ENCODE peak calls at places on chromosomes 1 and 21, in seven cellular contexts. Y is body of pancreas, G is heart left ventricle, A is kidney epithelial cell, F is AG04450, H is SK-N-SH, W is HFF-Myc. D is an unnamed sample.

GRCh38 chr1:22030057-22030456 is 22.5 kb upstream of the CDC42 start:
- DNase-seq in Y (no peak), G (no peak), A (no peak), F (no peak), H (no peak), W (no peak), D (no peak)

GRCh38 chr1:172745014-172745413 is 86.1 kb downstream of the FASLG start:
- DNase-seq in Y (no peak), G (no peak), A (peak), F (peak), H (peak), W (peak), D (peak)

GRCh38 chr1:1853593-1854257 is 37.2 kb downstream of the GNB1 start:
- DNase-seq in Y (no peak), G (no peak), A (no peak), F (no peak), H (no peak), W (no peak), D (no peak)

GRCh38 chr1:225460737-225461532 is 33.1 kb upstream of the LBR start:
- DNase-seq in Y (no peak), G (no peak), A (no peak), F (no peak), H (peak), W (no peak), D (no peak)

GRCh38 chr1:234214129-234214910 is 158.9 kb upstream of the COA6 start:
- DNase-seq in Y (peak), G (peak), A (no peak), F (no peak), H (peak), W (no peak), D (no peak)

GRCh38 chr21:25515484-25516405 is 91.5 kb downstream of the MRPL39 start:
- DNase-seq in Y (no peak), G (no peak), A (no peak), F (peak), H (no peak), W (no peak), D (no peak)

GRCh38 chr1:154866995-154867795 is 2.9 kb downstream of the KCNN3 start:
- DNase-seq in Y (no peak), G (peak), A (peak), F (peak), H (peak), W (no peak), D (peak)

GRCh38 chr1:78497196-78497595 is 6.4 kb downstream of the PTGFR start:
- DNase-seq in Y (no peak), G (no peak), A (no peak), F (no peak), H (no peak), W (no peak), D (no peak)

GRCh38 chr1:185719021-185719420 is 15.2 kb upstream of the HMCN1 start:
- DNase-seq in Y (peak), G (peak), A (peak), F (peak), H (no peak), W (peak), D (peak)

GRCh38 chr1:168960595-168960994 is 145.9 kb upstream of the ATP1B1 start:
- DNase-seq in Y (no peak), G (no peak), A (no peak), F (no peak), H (no peak), W (no peak), D (no peak)

GRCh38 chr21:38861006-38861405 is 55.3 kb downstream of the ETS2 start:
- DNase-seq in Y (no peak), G (peak), A (no peak), F (no peak), H (peak), W (no peak), D (no peak)

GRCh38 chr21:39388811-39389155 is 39.9 kb upstream of the HMGN1 start:
- DNase-seq in Y (no peak), G (no peak), A (no peak), F (no peak), H (no peak), W (no peak), D (no peak)

GRCh38 chr1:107535091-107535490 is 394.3 kb downstream of the NTNG1 start:
- DNase-seq in Y (no peak), G (no peak), A (no peak), F (no peak), H (peak), W (no peak), D (no peak)

GRCh38 chr1:42845866-42846256 is 552 bp upstream of the ZNF691 start:
- DNase-seq in Y (no peak), G (no peak), A (no peak), F (no peak), H (peak), W (no peak), D (no peak)

GRCh38 chr1:41616563-41616962 is 132.1 kb upstream of the EDN2 start:
- DNase-seq in Y (no peak), G (no peak), A (no peak), F (no peak), H (no peak), W (no peak), D (no peak)

GRCh38 chr1:67753776-67754525 is 69.0 kb downstream of the GADD45A start:
- DNase-seq in Y (no peak), G (no peak), A (no peak), F (no peak), H (no peak), W (no peak), D (no peak)

GRCh38 chr1:45084562-45084961 is 72.5 kb downstream of the UROD start:
- DNase-seq in Y (no peak), G (no peak), A (no peak), F (no peak), H (no peak), W (no peak), D (no peak)

GRCh38 chr1:3058263-3059030 is 10.6 kb upstream of the PRDM16 start:
- DNase-seq in Y (no peak), G (no peak), A (no peak), F (no peak), H (no peak), W (no peak), D (no peak)

GRCh38 chr21:46189213-46189958 is 5.1 kb upstream of the SPATC1L start:
- DNase-seq in Y (no peak), G (peak), A (peak), F (no peak), H (peak), W (no peak), D (no peak)

GRCh38 chr1:230849451-230850194 is 18.7 kb downstream of the C1orf198 start:
- DNase-seq in Y (peak), G (peak), A (peak), F (peak), H (no peak), W (peak), D (no peak)

GRCh38 chr1:169647512-169647911 is 17.6 kb upstream of the SELP start:
- DNase-seq in Y (no peak), G (no peak), A (no peak), F (no peak), H (no peak), W (no peak), D (no peak)

GRCh38 chr1:151072224-151072623 is 1.7 kb downstream of the GABPB2 start:
- DNase-seq in Y (no peak), G (no peak), A (no peak), F (no peak), H (no peak), W (no peak), D (no peak)
- TF ChIP-seq CTCF in Y (no peak), G (no peak), A (no peak), F (peak), H (no peak), W (peak), D (no peak)

GRCh38 chr1:115879977-115880376 is 39.1 kb upstream of the NHLH2 start:
- DNase-seq in Y (no peak), G (no peak), A (no peak), F (no peak), H (no peak), W (no peak), D (no peak)
- TF ChIP-seq CTCF in Y (no peak), G (no peak), A (no peak), F (no peak), H (no peak), W (peak), D (no peak)

GRCh38 chr1:241485554-241485992 is 34.0 kb downstream of the FH start:
- DNase-seq in Y (no peak), G (no peak), A (no peak), F (no peak), H (peak), W (no peak), D (no peak)
- TF ChIP-seq CTCF in Y (no peak), G (no peak), A (peak), F (peak), H (peak), W (peak), D (peak)

DNA sequence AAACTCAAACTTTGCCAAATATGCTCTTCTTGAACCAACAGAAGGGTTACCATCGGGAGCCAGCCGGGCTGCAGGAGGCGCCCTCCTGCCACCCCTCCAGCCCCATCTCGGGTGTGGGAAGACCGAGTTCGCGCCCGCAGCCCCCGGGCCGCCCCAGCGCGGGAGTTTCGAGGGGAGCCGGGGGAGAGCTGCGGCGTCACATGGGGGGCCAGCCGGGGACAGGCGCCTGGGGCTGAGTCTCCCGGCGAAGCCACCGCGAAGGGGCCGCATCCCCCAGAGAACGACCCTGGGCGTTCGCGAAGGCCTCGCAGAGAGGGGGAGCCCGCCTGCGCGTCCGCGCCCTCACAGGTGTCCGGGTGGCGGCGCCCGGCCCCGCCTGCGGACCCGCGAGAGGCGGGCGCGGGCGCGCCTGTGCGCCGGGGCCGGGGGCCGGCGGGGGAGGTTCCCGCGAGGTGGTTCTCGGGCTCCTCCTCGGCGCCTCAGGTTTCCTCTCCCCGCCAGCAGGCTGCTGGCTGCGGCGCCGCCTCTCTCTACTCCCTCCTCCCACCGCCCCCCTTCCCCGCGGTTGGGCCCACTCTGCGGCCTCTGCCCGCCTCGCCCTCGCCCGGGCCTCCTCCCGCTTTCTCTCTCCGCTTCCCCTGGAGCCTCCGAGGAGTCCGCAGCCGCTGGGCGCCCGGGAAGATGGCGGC is at the start of gene RAVER2:
- DNase-seq in Y (peak), G (peak), A (no peak), F (peak), H (peak), W (no peak), D (no peak)
- TF ChIP-seq CTCF in Y (peak), G (peak), A (peak), F (peak), H (peak), W (peak), D (peak)

D was measured in epithelial cell of proximal tubule.